ENCODE peak calls at places on chromosomes 16 and 17, in six cellular contexts. Q is heart left ventricle, K is suprapubic skin, L is gastrocnemius medialis, R is thoracic aorta, N is right lobe of liver. E is an unnamed sample. For H3K9me3, the result is how much of the 10 kb centered on the place peaks cover.

GRCh38 chr16:15457958-15458357 is 23.6 kb downstream of the BMERB1 start:
- DNase-seq in Q (no peak), L (no peak), K (no peak), N (no peak), R (no peak), E (no peak)

GRCh38 chr16:81752225-81752875 is 26.7 kb upstream of the PLCG2 start:
- DNase-seq in Q (peak), L (peak), N (peak), K (no peak), R (no peak), E (peak)

GRCh38 chr17:62780273-62780672 is 27.8 kb downstream of the MARCHF10 start:
- DNase-seq in Q (no peak), L (peak), R (peak), K (peak), N (no peak), E (no peak)

GRCh38 chr17:47205419-47205963 is 3.7 kb upstream of the MYL4 start:
- DNase-seq in N (no peak), L (peak), R (no peak), K (no peak), Q (peak), E (peak)

GRCh38 chr16:83705856-83706255 is 101.9 kb upstream of the HSBP1 start:
- DNase-seq in Q (no peak), L (no peak), K (peak), N (no peak), R (no peak), E (no peak)

GRCh38 chr16:60553316-60553801 is 1482.9 kb downstream of the CDH8 start:
- DNase-seq in L (no peak), K (no peak), N (no peak), R (no peak), Q (no peak), E (no peak)

GRCh38 chr16:85037050-85037410 is 9.4 kb downstream of the KIAA0513 start:
- DNase-seq in K (no peak), N (no peak), L (no peak), Q (no peak), R (no peak), E (no peak)

GRCh38 chr17:32936894-32937500 is 9.0 kb downstream of the TMEM98 start:
- DNase-seq in R (peak), L (no peak), Q (peak), N (peak), K (no peak), E (peak)

GRCh38 chr17:38844261-38844757 is 9.2 kb downstream of the RPL23 start:
- DNase-seq in K (no peak), R (no peak), Q (no peak), L (no peak), N (no peak), E (peak)

GRCh38 chr17:19646788-19647696 is 1.5 kb upstream of the ALDH3A2 start:
- DNase-seq in L (no peak), Q (no peak), K (no peak), R (no peak), N (no peak), E (no peak)

GRCh38 chr17:42441717-42442565 is 16.7 kb upstream of the ATP6V0A1 start:
- DNase-seq in Q (no peak), K (no peak), L (no peak), N (peak), R (no peak), E (no peak)

GRCh38 chr17:67448449-67448848 is 71.4 kb downstream of the PITPNC1 start:
- DNase-seq in Q (no peak), K (no peak), N (no peak), L (no peak), R (no peak), E (no peak)

GRCh38 chr17:68511254-68511670 is 968 bp upstream of the PRKAR1A start:
- DNase-seq in K (no peak), N (no peak), R (no peak), Q (no peak), L (no peak), E (no peak)

GRCh38 chr17:78868391-78868790 is 27.8 kb upstream of the USP36 start:
- DNase-seq in N (no peak), K (no peak), L (no peak), Q (no peak), R (no peak), E (no peak)

GRCh38 chr17:55726440-55726839 is 3.8 kb upstream of the TMEM100 start:
- DNase-seq in K (peak), N (peak), L (peak), R (peak), Q (peak), E (peak)

GRCh38 chr17:74478369-74479100 is 12.1 kb downstream of the CD300A start:
- DNase-seq in K (no peak), Q (no peak), N (no peak), L (no peak), R (no peak), E (no peak)

GRCh38 chr17:35866356-35866950 is 2.2 kb downstream of the HEATR9 start:
- DNase-seq in Q (no peak), N (no peak), R (no peak), L (no peak), K (no peak), E (no peak)

GRCh38 chr16:81778231-81778630 is 860 bp upstream of the PLCG2 start:
- DNase-seq in N (no peak), R (no peak), L (no peak), K (no peak), Q (no peak), E (no peak)

GRCh38 chr16:15948532-15949209 is 745 bp upstream of the ABCC1 start:
- DNase-seq in K (no peak), R (no peak), Q (no peak), N (no peak), L (no peak), E (no peak)

GRCh38 chr17:45190503-45191282 is 29.0 kb downstream of the HEXIM2 start:
- DNase-seq in R (no peak), L (no peak), N (no peak), Q (no peak), K (no peak), E (no peak)

GRCh38 chr17:7177210-7177953 is 1.8 kb downstream of the ASGR1 start:
- DNase-seq in R (no peak), L (no peak), K (no peak), N (peak), Q (peak), E (peak)

GRCh38 chr16:30510392-30510938 is 15.9 kb downstream of the ZNF768 start:
- DNase-seq in Q (no peak), K (no peak), L (no peak), R (no peak), N (no peak), E (no peak)

GRCh38 chr16:81951564-81951963 is 59.7 kb downstream of the SDR42E1 start:
- DNase-seq in R (no peak), L (no peak), N (no peak), K (no peak), Q (no peak), E (no peak)

GRCh38 chr16:48592839-48593429 is 17.0 kb downstream of the N4BP1 start:
- DNase-seq in L (no peak), Q (no peak), N (no peak), K (no peak), R (no peak), E (no peak)
- H3K9me3 ChIP-seq in L (under half), Q (under half), N (under half), K (under half), R (under half), E (under half)

GRCh38 chr16:88536510-88536909 is 33.7 kb upstream of the ZC3H18 start:
- DNase-seq in Q (no peak), N (no peak), R (no peak), L (no peak), K (no peak), E (no peak)

GRCh38 chr16:88535857-88536222 is 34.4 kb upstream of the ZC3H18 start:
- DNase-seq in N (no peak), L (no peak), R (no peak), Q (no peak), K (no peak), E (no peak)

GRCh38 chr16:88534731-88535141 is 35.5 kb upstream of the ZC3H18 start:
- DNase-seq in K (no peak), L (no peak), Q (peak), R (no peak), N (no peak), E (no peak)

GRCh38 chr16:88533945-88534641 is 36.1 kb upstream of the ZC3H18 start:
- DNase-seq in L (peak), K (no peak), R (no peak), Q (peak), N (no peak), E (peak)

DNA sequence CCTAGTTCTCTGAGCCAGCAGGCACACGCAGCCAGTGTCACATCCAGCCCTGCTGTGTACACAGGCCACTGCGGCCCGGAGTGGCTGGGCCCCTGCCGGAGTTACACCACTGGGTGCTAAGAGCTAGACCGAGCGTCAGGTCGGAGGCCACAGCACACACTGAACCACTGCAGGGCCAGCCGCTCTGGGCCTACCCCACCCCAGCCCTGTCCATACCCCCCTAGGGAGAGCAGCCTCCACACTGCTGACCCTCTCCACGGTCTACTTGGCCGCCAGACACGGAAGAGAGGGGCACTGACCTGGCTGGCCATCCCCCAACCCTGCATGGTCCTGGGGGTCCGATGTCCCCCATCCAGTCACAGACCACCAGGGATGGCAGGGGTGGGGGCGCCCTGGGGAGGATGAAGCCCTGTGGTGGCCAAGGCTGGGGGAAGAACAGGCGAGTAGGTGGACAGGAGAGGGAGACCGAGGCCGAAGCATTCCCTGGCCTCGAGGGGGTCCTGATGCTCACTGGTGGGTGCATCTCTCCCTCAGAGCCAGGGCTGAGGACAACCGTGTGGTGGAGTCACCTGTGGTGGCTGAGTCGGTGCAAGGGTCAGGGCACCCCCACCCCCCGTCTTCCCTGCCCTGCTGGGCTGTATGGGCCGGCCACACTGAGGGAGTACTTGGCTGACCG is 34.9 kb upstream of the ZC3H18 start:
- DNase-seq in N (no peak), K (no peak), Q (no peak), R (no peak), L (no peak), E (no peak)
- H3K27ac ChIP-seq in N (no peak), K (no peak), Q (peak), R (no peak), L (no peak), E (peak)

GRCh38 chr17:49437696-49438438 is 23.2 kb upstream of the PHB1 start:
- DNase-seq in K (peak), Q (no peak), N (no peak), L (no peak), R (no peak), E (no peak)
- H3K4me3 ChIP-seq in K (no peak), Q (no peak), N (no peak), L (no peak), R (no peak), E (no peak)

GRCh38 chr17:61700252-61700651 is 109.2 kb upstream of the NACA2 start:
- DNase-seq in K (no peak), R (no peak), Q (no peak), L (no peak), N (no peak), E (no peak)

GRCh38 chr17:61701334-61701733 is 110.3 kb upstream of the NACA2 start:
- DNase-seq in R (no peak), Q (no peak), N (no peak), K (no peak), L (no peak), E (no peak)

GRCh38 chr17:61699032-61699431 is 108.0 kb upstream of the NACA2 start:
- DNase-seq in R (no peak), Q (no peak), L (no peak), N (no peak), K (no peak), E (no peak)

GRCh38 chr17:61698244-61698643 is 107.2 kb upstream of the NACA2 start:
- DNase-seq in Q (no peak), K (no peak), L (no peak), N (no peak), R (no peak), E (no peak)

GRCh38 chr17:61699694-61700093 is 108.7 kb upstream of the NACA2 start:
- DNase-seq in L (no peak), K (no peak), N (no peak), Q (no peak), R (no peak), E (no peak)
- H3K9me3 ChIP-seq in L (under half), K (under half), N (under half), Q (under half), R (under half), E (under half)

GRCh38 chr16:68283346-68283745 is 19.0 kb downstream of the SLC7A6 start:
- DNase-seq in L (no peak), R (no peak), K (no peak), N (no peak), Q (no peak), E (no peak)
- H3K27ac ChIP-seq in L (peak), R (peak), K (peak), N (no peak), Q (peak), E (peak)

E was measured in tibial artery.